ENCODE peak calls at places on chromosome 9, in six cellular contexts. One of them, this sample, is unnamed.

GRCh38 chr9:34899535-34900158 is 58.4 kb upstream of the PHF24 start:
- DNase-seq in neural progenitor cell: peak
- DNase-seq in stimulated activated CD4-positive, alpha-beta T cell treated with anti-CD3 and anti-CD28 coated beads, Interleukin-1b, Interleukin-23, amount 100 ng/mL, for 48 hours: peak
- DNase-seq in activated CD4-positive, CD25-positive, alpha-beta regulatory T cell treated with anti-CD3 and anti-CD28 coated beads, Interleukin-2, amount 50 U/mL, for 72 hours: peak
- DNase-seq in stimulated activated CD8-positive, alpha-beta memory T cell treated with anti-CD3 and anti-CD28 coated beads, Interleukin-12 subunit alpha, Interleukin-12 subunit beta, amount 100 ng/mL, for 1 hour: peak
- DNase-seq in WERI-Rb-1: peak
- DNase-seq in this sample: peak

GRCh38 chr9:128818839-128819715 is 777 bp downstream of the ENDOG start:
- DNase-seq in stimulated activated CD8-positive, alpha-beta memory T cell treated with anti-CD3 and anti-CD28 coated beads, Interleukin-12 subunit alpha, Interleukin-12 subunit beta, amount 100 ng/mL, for 1 hour: no peak
- DNase-seq in activated CD4-positive, CD25-positive, alpha-beta regulatory T cell treated with anti-CD3 and anti-CD28 coated beads, Interleukin-2, amount 50 U/mL, for 72 hours: peak
- DNase-seq in neural progenitor cell: peak
- DNase-seq in stimulated activated CD4-positive, alpha-beta T cell treated with anti-CD3 and anti-CD28 coated beads, Interleukin-1b, Interleukin-23, amount 100 ng/mL, for 48 hours: peak
- DNase-seq in WERI-Rb-1: peak
- DNase-seq in this sample: peak

GRCh38 chr9:72628191-72628590 is 106.8 kb downstream of the TMC1 start:
- DNase-seq in stimulated activated CD8-positive, alpha-beta memory T cell treated with anti-CD3 and anti-CD28 coated beads, Interleukin-12 subunit alpha, Interleukin-12 subunit beta, amount 100 ng/mL, for 1 hour: no peak
- DNase-seq in WERI-Rb-1: no peak
- DNase-seq in stimulated activated CD4-positive, alpha-beta T cell treated with anti-CD3 and anti-CD28 coated beads, Interleukin-1b, Interleukin-23, amount 100 ng/mL, for 48 hours: no peak
- DNase-seq in activated CD4-positive, CD25-positive, alpha-beta regulatory T cell treated with anti-CD3 and anti-CD28 coated beads, Interleukin-2, amount 50 U/mL, for 72 hours: no peak
- DNase-seq in neural progenitor cell: no peak
- DNase-seq in this sample: no peak

GRCh38 chr9:120741701-120742100 is 27.4 kb upstream of the MEGF9 start:
- DNase-seq in stimulated activated CD4-positive, alpha-beta T cell treated with anti-CD3 and anti-CD28 coated beads, Interleukin-1b, Interleukin-23, amount 100 ng/mL, for 48 hours: no peak
- DNase-seq in neural progenitor cell: no peak
- DNase-seq in stimulated activated CD8-positive, alpha-beta memory T cell treated with anti-CD3 and anti-CD28 coated beads, Interleukin-12 subunit alpha, Interleukin-12 subunit beta, amount 100 ng/mL, for 1 hour: no peak
- DNase-seq in activated CD4-positive, CD25-positive, alpha-beta regulatory T cell treated with anti-CD3 and anti-CD28 coated beads, Interleukin-2, amount 50 U/mL, for 72 hours: no peak
- DNase-seq in WERI-Rb-1: no peak
- DNase-seq in this sample: no peak

GRCh38 chr9:76926324-76926731 is 20.4 kb upstream of the PRUNE2 start:
- DNase-seq in stimulated activated CD8-positive, alpha-beta memory T cell treated with anti-CD3 and anti-CD28 coated beads, Interleukin-12 subunit alpha, Interleukin-12 subunit beta, amount 100 ng/mL, for 1 hour: no peak
- DNase-seq in stimulated activated CD4-positive, alpha-beta T cell treated with anti-CD3 and anti-CD28 coated beads, Interleukin-1b, Interleukin-23, amount 100 ng/mL, for 48 hours: no peak
- DNase-seq in activated CD4-positive, CD25-positive, alpha-beta regulatory T cell treated with anti-CD3 and anti-CD28 coated beads, Interleukin-2, amount 50 U/mL, for 72 hours: no peak
- DNase-seq in WERI-Rb-1: no peak
- DNase-seq in neural progenitor cell: no peak
- DNase-seq in this sample: no peak

GRCh38 chr9:26221295-26221694 is 543.1 kb upstream of the TUSC1 start:
- DNase-seq in stimulated activated CD4-positive, alpha-beta T cell treated with anti-CD3 and anti-CD28 coated beads, Interleukin-1b, Interleukin-23, amount 100 ng/mL, for 48 hours: no peak
- DNase-seq in stimulated activated CD8-positive, alpha-beta memory T cell treated with anti-CD3 and anti-CD28 coated beads, Interleukin-12 subunit alpha, Interleukin-12 subunit beta, amount 100 ng/mL, for 1 hour: no peak
- DNase-seq in WERI-Rb-1: no peak
- DNase-seq in neural progenitor cell: no peak
- DNase-seq in activated CD4-positive, CD25-positive, alpha-beta regulatory T cell treated with anti-CD3 and anti-CD28 coated beads, Interleukin-2, amount 50 U/mL, for 72 hours: no peak
- DNase-seq in this sample: no peak

GRCh38 chr9:126128494-126129142 is 198.0 kb upstream of the MVB12B start:
- DNase-seq in neural progenitor cell: no peak
- DNase-seq in activated CD4-positive, CD25-positive, alpha-beta regulatory T cell treated with anti-CD3 and anti-CD28 coated beads, Interleukin-2, amount 50 U/mL, for 72 hours: no peak
- DNase-seq in stimulated activated CD8-positive, alpha-beta memory T cell treated with anti-CD3 and anti-CD28 coated beads, Interleukin-12 subunit alpha, Interleukin-12 subunit beta, amount 100 ng/mL, for 1 hour: no peak
- DNase-seq in WERI-Rb-1: no peak
- DNase-seq in stimulated activated CD4-positive, alpha-beta T cell treated with anti-CD3 and anti-CD28 coated beads, Interleukin-1b, Interleukin-23, amount 100 ng/mL, for 48 hours: no peak
- DNase-seq in this sample: no peak

GRCh38 chr9:88998911-88999310 is 7.6 kb downstream of the S1PR3 start:
- DNase-seq in neural progenitor cell: no peak
- DNase-seq in WERI-Rb-1: no peak
- DNase-seq in stimulated activated CD4-positive, alpha-beta T cell treated with anti-CD3 and anti-CD28 coated beads, Interleukin-1b, Interleukin-23, amount 100 ng/mL, for 48 hours: no peak
- DNase-seq in activated CD4-positive, CD25-positive, alpha-beta regulatory T cell treated with anti-CD3 and anti-CD28 coated beads, Interleukin-2, amount 50 U/mL, for 72 hours: no peak
- DNase-seq in stimulated activated CD8-positive, alpha-beta memory T cell treated with anti-CD3 and anti-CD28 coated beads, Interleukin-12 subunit alpha, Interleukin-12 subunit beta, amount 100 ng/mL, for 1 hour: no peak
- DNase-seq in this sample: no peak

GRCh38 chr9:95605826-95606555 is 89.2 kb upstream of the PTCH1 start:
- DNase-seq in WERI-Rb-1: no peak
- DNase-seq in neural progenitor cell: peak
- DNase-seq in stimulated activated CD8-positive, alpha-beta memory T cell treated with anti-CD3 and anti-CD28 coated beads, Interleukin-12 subunit alpha, Interleukin-12 subunit beta, amount 100 ng/mL, for 1 hour: no peak
- DNase-seq in activated CD4-positive, CD25-positive, alpha-beta regulatory T cell treated with anti-CD3 and anti-CD28 coated beads, Interleukin-2, amount 50 U/mL, for 72 hours: no peak
- DNase-seq in stimulated activated CD4-positive, alpha-beta T cell treated with anti-CD3 and anti-CD28 coated beads, Interleukin-1b, Interleukin-23, amount 100 ng/mL, for 48 hours: no peak
- DNase-seq in this sample: no peak

GRCh38 chr9:93591706-93592388 is 15.5 kb downstream of the PHF2 start:
- DNase-seq in neural progenitor cell: no peak
- DNase-seq in stimulated activated CD4-positive, alpha-beta T cell treated with anti-CD3 and anti-CD28 coated beads, Interleukin-1b, Interleukin-23, amount 100 ng/mL, for 48 hours: no peak
- DNase-seq in stimulated activated CD8-positive, alpha-beta memory T cell treated with anti-CD3 and anti-CD28 coated beads, Interleukin-12 subunit alpha, Interleukin-12 subunit beta, amount 100 ng/mL, for 1 hour: no peak
- DNase-seq in WERI-Rb-1: no peak
- DNase-seq in activated CD4-positive, CD25-positive, alpha-beta regulatory T cell treated with anti-CD3 and anti-CD28 coated beads, Interleukin-2, amount 50 U/mL, for 72 hours: no peak
- DNase-seq in this sample: no peak

GRCh38 chr9:73743826-73744225 is 592.2 kb downstream of the ANXA1 start:
- DNase-seq in neural progenitor cell: no peak
- DNase-seq in stimulated activated CD4-positive, alpha-beta T cell treated with anti-CD3 and anti-CD28 coated beads, Interleukin-1b, Interleukin-23, amount 100 ng/mL, for 48 hours: no peak
- DNase-seq in WERI-Rb-1: no peak
- DNase-seq in stimulated activated CD8-positive, alpha-beta memory T cell treated with anti-CD3 and anti-CD28 coated beads, Interleukin-12 subunit alpha, Interleukin-12 subunit beta, amount 100 ng/mL, for 1 hour: no peak
- DNase-seq in activated CD4-positive, CD25-positive, alpha-beta regulatory T cell treated with anti-CD3 and anti-CD28 coated beads, Interleukin-2, amount 50 U/mL, for 72 hours: no peak
- DNase-seq in this sample: no peak

GRCh38 chr9:122309861-122310260 is 45.2 kb downstream of the MRRF start:
- DNase-seq in WERI-Rb-1: no peak
- DNase-seq in activated CD4-positive, CD25-positive, alpha-beta regulatory T cell treated with anti-CD3 and anti-CD28 coated beads, Interleukin-2, amount 50 U/mL, for 72 hours: no peak
- DNase-seq in stimulated activated CD8-positive, alpha-beta memory T cell treated with anti-CD3 and anti-CD28 coated beads, Interleukin-12 subunit alpha, Interleukin-12 subunit beta, amount 100 ng/mL, for 1 hour: no peak
- DNase-seq in stimulated activated CD4-positive, alpha-beta T cell treated with anti-CD3 and anti-CD28 coated beads, Interleukin-1b, Interleukin-23, amount 100 ng/mL, for 48 hours: no peak
- DNase-seq in neural progenitor cell: no peak
- DNase-seq in this sample: no peak

GRCh38 chr9:134403682-134404301 is 77.5 kb downstream of the RXRA start:
- DNase-seq in stimulated activated CD8-positive, alpha-beta memory T cell treated with anti-CD3 and anti-CD28 coated beads, Interleukin-12 subunit alpha, Interleukin-12 subunit beta, amount 100 ng/mL, for 1 hour: no peak
- DNase-seq in neural progenitor cell: no peak
- DNase-seq in stimulated activated CD4-positive, alpha-beta T cell treated with anti-CD3 and anti-CD28 coated beads, Interleukin-1b, Interleukin-23, amount 100 ng/mL, for 48 hours: peak
- DNase-seq in activated CD4-positive, CD25-positive, alpha-beta regulatory T cell treated with anti-CD3 and anti-CD28 coated beads, Interleukin-2, amount 50 U/mL, for 72 hours: no peak
- DNase-seq in WERI-Rb-1: no peak
- DNase-seq in this sample: no peak

GRCh38 chr9:87305123-87305522 is 192.5 kb upstream of the DAPK1 start:
- DNase-seq in activated CD4-positive, CD25-positive, alpha-beta regulatory T cell treated with anti-CD3 and anti-CD28 coated beads, Interleukin-2, amount 50 U/mL, for 72 hours: no peak
- DNase-seq in WERI-Rb-1: no peak
- DNase-seq in stimulated activated CD4-positive, alpha-beta T cell treated with anti-CD3 and anti-CD28 coated beads, Interleukin-1b, Interleukin-23, amount 100 ng/mL, for 48 hours: no peak
- DNase-seq in stimulated activated CD8-positive, alpha-beta memory T cell treated with anti-CD3 and anti-CD28 coated beads, Interleukin-12 subunit alpha, Interleukin-12 subunit beta, amount 100 ng/mL, for 1 hour: no peak
- DNase-seq in neural progenitor cell: no peak
- DNase-seq in this sample: no peak